ENCODE peak calls at places on chromosomes 13 and 19, in seven cellular contexts. Q is activated T-cell treated with anti-CD3 and anti-CD28 coated beads, Interleukin-2, amount 50 U/mL, for 72 hours; Z is breast epithelium; M is dorsolateral prefrontal cortex; O is AG08396; E is fibroblast of the conjunctiva; X is kidney tubule cell. L is an unnamed sample.

GRCh38 chr13:26695360-26695705 is 65.3 kb downstream of the GPR12 start:
- DNase-seq in Q (no peak), Z (no peak), M (no peak), O (no peak), E (no peak), X (no peak), L (no peak)

GRCh38 chr13:71830736-71831135 is 36.3 kb downstream of the DACH1 start:
- DNase-seq in Q (no peak), Z (no peak), M (no peak), O (no peak), E (no peak), X (no peak), L (peak; percentile 26)

GRCh38 chr13:23984541-23984940 is 87.2 kb upstream of the C1QTNF9B start:
- DNase-seq in Q (no peak), Z (peak; percentile 60), M (no peak), O (no peak), E (no peak), X (peak; percentile 51), L (no peak)

GRCh38 chr19:3024870-3025515 is 4.1 kb downstream of the TLE2 start:
- DNase-seq in Q (no peak), Z (no peak), M (no peak), O (no peak), E (no peak), X (no peak), L (peak; percentile 68)

GRCh38 chr19:58003153-58003828 is 671 bp upstream of the ZNF606 start:
- DNase-seq in Q (no peak), Z (no peak), M (no peak), O (no peak), E (no peak), X (no peak), L (no peak)

GRCh38 chr19:48069435-48069834 is 25.6 kb upstream of the CABP5 start:
- DNase-seq in Q (no peak), Z (no peak), M (no peak), O (no peak), E (no peak), X (no peak), L (no peak)

GRCh38 chr19:29842471-29843179 is 30.8 kb downstream of the CCNE1 start:
- DNase-seq in Q (no peak), Z (no peak), M (no peak), O (no peak), E (no peak), X (no peak), L (no peak)

GRCh38 chr13:95160112-95160906 is 140.9 kb downstream of the ABCC4 start:
- DNase-seq in Q (no peak), Z (no peak), M (no peak), O (peak; percentile 12), E (no peak), X (no peak), L (no peak)

GRCh38 chr13:31824705-31825512 is 85.6 kb downstream of the RXFP2 start:
- DNase-seq in Q (no peak), Z (no peak), M (no peak), O (no peak), E (peak; percentile 5), X (no peak), L (no peak)

GRCh38 chr19:10643968-10644290 is 10.2 kb upstream of the ILF3 start:
- DNase-seq in Q (no peak), Z (no peak), M (no peak), O (no peak), E (no peak), X (no peak), L (peak; percentile 12)

GRCh38 chr13:95956589-95957148 is 96.5 kb downstream of the UGGT2 start:
- DNase-seq in Q (no peak), Z (no peak), M (no peak), O (no peak), E (peak; percentile 6), X (peak; percentile 34), L (no peak)

GRCh38 chr13:20441066-20441465 is 84.6 kb downstream of the CRYL1 start:
- DNase-seq in Q (no peak), Z (no peak), M (no peak), O (no peak), E (no peak), X (no peak), L (no peak)

GRCh38 chr13:113857531-113858195 is 6.2 kb downstream of the GAS6 start:
- DNase-seq in Q (no peak), Z (peak; percentile 31), M (no peak), O (no peak), E (no peak), X (no peak), L (no peak)

GRCh38 chr13:51330741-51331140 is 8.8 kb upstream of the SERPINE3 start:
- DNase-seq in Q (no peak), Z (no peak), M (no peak), O (peak; percentile 45), E (no peak), X (no peak), L (no peak)

GRCh38 chr13:39379118-39379517 is 223.9 kb downstream of the LHFPL6 start:
- DNase-seq in Q (no peak), Z (no peak), M (no peak), O (no peak), E (no peak), X (no peak), L (no peak)

GRCh38 chr13:86002921-86003488 is 203.8 kb upstream of the SLITRK6 start:
- DNase-seq in Q (no peak), Z (no peak), M (no peak), O (no peak), E (no peak), X (peak; percentile 31), L (peak; percentile 85)

GRCh38 chr19:14416743-14417214 is 2.4 kb downstream of the DDX39A start:
- DNase-seq in Q (no peak), Z (no peak), M (no peak), O (no peak), E (no peak), X (peak; percentile 40), L (no peak)

GRCh38 chr19:19303411-19303810 is 16.9 kb downstream of the SUGP1 start:
- DNase-seq in Q (no peak), Z (no peak), M (no peak), O (no peak), E (no peak), X (no peak), L (no peak)

GRCh38 chr13:105410602-105411001 is 1124.9 kb downstream of the EFNB2 start:
- DNase-seq in Q (peak; percentile 41), Z (peak; percentile 62), M (peak; percentile 53), O (peak; percentile 20), E (peak; percentile 10), X (peak; percentile 36), L (peak; percentile 21)

GRCh38 chr13:49307365-49307764 is 59.6 kb downstream of the CDADC1 start:
- DNase-seq in Q (no peak), Z (no peak), M (no peak), O (no peak), E (no peak), X (no peak), L (no peak)

GRCh38 chr13:26880741-26881140 is 120.2 kb upstream of the GPR12 start:
- DNase-seq in Q (no peak), Z (no peak), M (no peak), O (no peak), E (no peak), X (peak; percentile 12), L (no peak)

GRCh38 chr19:38122402-38123093 is 101.5 kb downstream of the DPF1 start:
- DNase-seq in Q (no peak), Z (no peak), M (no peak), O (no peak), E (no peak), X (no peak), L (no peak)

GRCh38 chr19:36183455-36183741 is 31.1 kb downstream of the ZNF565 start:
- DNase-seq in Q (no peak), Z (no peak), M (no peak), O (no peak), E (no peak), X (no peak), L (no peak)

GRCh38 chr19:39052243-39052746 is 19.9 kb upstream of the FBXO27 start:
- DNase-seq in Q (peak; percentile 73), Z (peak; percentile 57), M (peak; percentile 84), O (peak; percentile 50), E (no peak), X (peak; percentile 61), L (peak; percentile 68)

GRCh38 chr19:49430678-49431329 is 5.6 kb downstream of the GFY start:
- DNase-seq in Q (peak; percentile 61), Z (no peak), M (no peak), O (no peak), E (no peak), X (peak; percentile 22), L (no peak)

GRCh38 chr19:1157931-1158884 is 15.9 kb downstream of the SBNO2 start:
- DNase-seq in Q (no peak), Z (no peak), M (no peak), O (no peak), E (no peak), X (no peak), L (no peak)

GRCh38 chr19:17681505-17682125 is 6.5 kb downstream of the UNC13A start:
- DNase-seq in Q (peak; percentile 43), Z (no peak), M (no peak), O (peak; percentile 81), E (no peak), X (peak; percentile 21), L (peak; percentile 61)

GRCh38 chr13:113916330-113916815 is 52.5 kb upstream of the GAS6 start:
- DNase-seq in Q (no peak), Z (no peak), M (no peak), O (no peak), E (peak; percentile 26), X (no peak), L (no peak)

GRCh38 chr13:45055902-45056648 is 64.2 kb upstream of the GTF2F2 start:
- DNase-seq in Q (peak; percentile 12), Z (no peak), M (peak; percentile 15), O (peak; percentile 35), E (peak; percentile 69), X (peak; percentile 34), L (no peak)

GRCh38 chr13:39039033-39039432 is 777 bp downstream of the NHLRC3 start:
- DNase-seq in Q (no peak), Z (no peak), M (no peak), O (no peak), E (no peak), X (peak; percentile 6), L (no peak)

GRCh38 chr19:18253716-18254115 is 20.5 kb downstream of the IQCN start:
- DNase-seq in Q (no peak), Z (no peak), M (no peak), O (no peak), E (no peak), X (peak; percentile 89), L (no peak)

GRCh38 chr13:84844473-84844872 is 954.7 kb downstream of the SLITRK6 start:
- DNase-seq in Q (no peak), Z (no peak), M (no peak), O (no peak), E (no peak), X (peak; percentile 27), L (no peak)

GRCh38 chr19:42115219-42115618 is 17.0 kb downstream of the POU2F2 start:
- DNase-seq in Q (no peak), Z (no peak), M (no peak), O (no peak), E (no peak), X (no peak), L (no peak)

GRCh38 chr13:79782541-79783216 is 301.7 kb downstream of the NDFIP2 start:
- DNase-seq in Q (no peak), Z (no peak), M (no peak), O (peak; percentile 68), E (no peak), X (peak; percentile 88), L (peak; percentile 85)

GRCh38 chr13:19185086-19185864 is 3.7 kb upstream of the TUBA3C start:
- DNase-seq in Q (no peak), Z (no peak), M (no peak), O (no peak), E (no peak), X (no peak), L (no peak)

GRCh38 chr19:29708553-29709439 is 6.3 kb downstream of the C19orf12 start:
- DNase-seq in Q (no peak), Z (no peak), M (no peak), O (no peak), E (no peak), X (peak; percentile 63), L (no peak)

GRCh38 chr13:24038405-24038804 is 122.1 kb upstream of the SPATA13 start:
- DNase-seq in Q (peak; percentile 38), Z (no peak), M (peak; percentile 22), O (peak; percentile 29), E (no peak), X (no peak), L (no peak)

GRCh38 chr13:75489502-75490263 is 7.7 kb upstream of the TBC1D4 start:
- DNase-seq in Q (no peak), Z (no peak), M (no peak), O (peak; percentile 41), E (peak; percentile 21), X (peak; percentile 44), L (no peak)

L was measured in retina.